ENCODE peak calls at places on chromosomes 13 and 19, in six cellular contexts. N is K562, R is uterus, Y is glutamatergic neuron, O is neural crest cell, I is HFFc6. J is an unnamed sample.

GRCh38 chr19:57088125-57088524 is 31.7 kb upstream of the USP29 start:
- DNase-seq in N (no peak), R (no peak), Y (no peak), O (no peak), I (no peak), J (no peak)

GRCh38 chr19:12580180-12580694 is 29.0 kb upstream of the ZNF564 start:
- DNase-seq in N (no peak), R (no peak), Y (no peak), O (no peak), I (peak), J (peak)

GRCh38 chr13:50911937-50912624 is 2.5 kb downstream of the RNASEH2B start:
- DNase-seq in N (peak), R (peak), Y (peak), O (peak), I (peak), J (peak)

GRCh38 chr13:97344250-97345175 is 89.5 kb upstream of the RAP2A start:
- DNase-seq in N (peak), R (peak), Y (peak), O (peak), I (peak), J (peak)

GRCh38 chr19:35959040-35959967 is 23.1 kb downstream of the LRFN3 start:
- DNase-seq in N (peak), R (peak), Y (peak), O (no peak), I (no peak), J (no peak)

GRCh38 chr13:29909975-29910674 is 59.7 kb upstream of the UBL3 start:
- DNase-seq in N (no peak), R (no peak), Y (no peak), O (no peak), I (peak), J (peak)

GRCh38 chr19:18430417-18431144 is 7.4 kb downstream of the ISYNA1 start:
- DNase-seq in N (no peak), R (no peak), Y (no peak), O (no peak), I (no peak), J (no peak)

GRCh38 chr13:19838726-19839342 is 24.6 kb downstream of the ZMYM5 start:
- DNase-seq in N (no peak), R (no peak), Y (no peak), O (no peak), I (no peak), J (peak)

GRCh38 chr19:39515551-39516191 is 732 bp downstream of the SELENOV start:
- DNase-seq in N (no peak), R (no peak), Y (no peak), O (no peak), I (no peak), J (no peak)

GRCh38 chr13:19329365-19329764 is 147.7 kb upstream of the TUBA3C start:
- DNase-seq in N (no peak), R (no peak), Y (no peak), O (no peak), I (no peak), J (no peak)

GRCh38 chr13:59111711-59112110 is 1052.0 kb downstream of the DIAPH3 start:
- DNase-seq in N (no peak), R (no peak), Y (peak), O (no peak), I (peak), J (no peak)

GRCh38 chr19:42246869-42247630 is 4.6 kb upstream of the GSK3A start:
- DNase-seq in N (peak), R (no peak), Y (no peak), O (no peak), I (no peak), J (no peak)

GRCh38 chr19:42246143-42246868 is 3.9 kb upstream of the GSK3A start:
- DNase-seq in N (peak), R (peak), Y (no peak), O (no peak), I (peak), J (peak)

GRCh38 chr19:42242512-42243409 is at the start of gene GSK3A:
- DNase-seq in N (peak), R (peak), Y (peak), O (peak), I (peak), J (peak)

GRCh38 chr19:42242071-42242511 is 311 bp downstream of the GSK3A start:
- DNase-seq in N (peak), R (no peak), Y (no peak), O (no peak), I (no peak), J (no peak)

DNA sequence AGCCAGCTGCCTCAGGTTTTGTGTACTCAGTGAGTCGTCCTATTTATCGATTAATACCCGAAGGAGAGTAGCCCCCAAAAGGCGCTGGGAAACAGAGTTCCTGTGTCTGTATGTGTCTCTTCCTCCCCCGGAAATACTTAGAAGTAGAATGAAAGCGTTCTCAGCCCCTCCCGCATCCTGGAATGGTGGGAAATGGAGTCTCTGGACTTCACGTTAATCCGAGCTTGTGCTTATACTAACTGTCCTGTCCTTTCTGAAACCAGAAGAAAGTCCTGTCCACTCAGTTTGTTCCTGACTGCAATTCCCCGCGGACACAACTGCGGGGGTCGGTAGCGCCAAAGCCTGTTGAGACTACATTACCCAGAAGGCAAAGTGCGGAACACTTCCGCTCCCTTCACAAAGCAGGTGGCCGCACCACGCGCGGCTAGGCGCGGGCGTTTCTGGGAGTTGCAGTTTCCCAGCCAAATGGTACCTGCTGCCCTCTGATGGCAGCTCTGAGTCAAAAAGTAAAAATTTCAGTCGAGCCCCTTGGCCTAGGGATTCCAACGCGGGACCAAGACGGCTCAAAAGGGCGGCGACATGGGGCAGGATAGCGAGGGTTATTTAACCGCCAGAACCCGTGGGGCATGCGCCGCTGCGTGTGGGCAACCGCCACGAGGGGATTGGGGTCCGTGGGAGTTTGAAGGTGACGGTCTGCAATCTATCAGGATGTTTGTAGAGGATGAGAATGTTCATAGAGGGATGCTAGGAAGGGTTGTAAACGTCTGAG is 2.2 kb upstream of the GSK3A start:
- DNase-seq in N (peak), R (peak), Y (peak), O (peak), I (peak), J (peak)
- TF ChIP-seq CTCF in N (peak), R (peak), Y (no peak), O (peak), I (peak), J (peak)

DNA sequence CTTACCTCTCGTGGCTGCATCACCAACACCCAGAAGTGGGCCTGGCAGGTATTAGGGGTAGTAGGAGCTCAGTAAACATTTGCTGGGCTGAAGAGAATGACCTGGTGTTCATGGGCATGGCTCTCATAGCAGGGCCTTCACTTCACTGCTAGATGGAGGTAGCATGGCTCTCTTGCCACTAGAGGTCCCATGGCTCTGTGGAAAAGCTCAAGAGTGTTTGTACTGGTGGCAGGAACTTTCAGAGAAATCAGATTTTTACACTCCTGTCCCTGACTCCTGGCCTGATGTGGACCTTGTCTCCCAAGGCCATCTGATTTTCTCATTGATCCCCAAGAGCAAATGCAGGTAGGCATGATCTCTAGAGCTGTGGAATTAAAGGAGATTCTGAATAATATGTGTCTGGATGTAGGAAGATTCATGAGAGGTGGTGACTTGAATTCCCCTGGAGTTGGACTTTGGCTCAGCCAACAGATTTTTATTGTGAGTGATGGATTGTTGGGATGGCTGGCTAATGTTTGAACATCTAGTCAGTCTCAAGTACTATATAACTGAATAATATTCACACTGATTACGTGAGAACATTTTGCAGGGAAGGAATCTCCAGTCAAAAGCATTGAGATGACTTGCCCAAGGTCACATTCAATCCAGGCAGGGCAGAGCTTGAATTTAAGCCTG is 5.8 kb downstream of the ZNF574 start:
- DNase-seq in N (peak), R (no peak), Y (no peak), O (no peak), I (peak), J (peak)
- TF ChIP-seq CTCF in N (peak), R (peak), Y (peak), O (peak), I (peak), J (peak)

DNA sequence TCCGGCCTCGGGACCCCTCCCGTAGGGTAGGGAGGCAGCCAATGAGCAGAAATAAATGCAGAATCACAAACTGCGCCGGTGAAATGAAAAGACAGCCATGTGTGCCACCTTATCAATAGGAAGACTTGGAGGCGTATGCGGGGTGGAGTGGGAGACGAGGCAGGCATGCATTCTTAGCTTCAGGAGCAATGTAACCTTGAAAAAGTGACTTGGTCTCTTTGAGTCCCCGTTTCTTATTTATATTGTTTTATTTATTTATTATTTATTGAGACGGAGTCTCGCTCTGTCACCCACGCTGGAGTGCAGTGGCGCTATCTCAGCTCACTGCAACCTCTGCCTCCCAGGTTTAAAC is 16.0 kb downstream of the SSC5D start:
- DNase-seq in N (no peak), R (no peak), Y (no peak), O (no peak), I (no peak), J (no peak)
- TF ChIP-seq CTCF in N (no peak), R (no peak), Y (peak), O (no peak), I (peak), J (no peak)

GRCh38 chr13:44117351-44117750 is 237.6 kb downstream of the LACC1 start:
- DNase-seq in N (no peak), R (no peak), Y (no peak), O (no peak), I (no peak), J (no peak)

GRCh38 chr13:44116562-44117315 is 237.0 kb downstream of the LACC1 start:
- DNase-seq in N (no peak), R (no peak), Y (no peak), O (no peak), I (no peak), J (no peak)

GRCh38 chr13:44125943-44126469 is 246.3 kb downstream of the LACC1 start:
- DNase-seq in N (no peak), R (no peak), Y (no peak), O (no peak), I (peak), J (no peak)

GRCh38 chr13:44120814-44121505 is 241.3 kb downstream of the LACC1 start:
- DNase-seq in N (no peak), R (no peak), Y (no peak), O (no peak), I (no peak), J (no peak)
- TF ChIP-seq CTCF in N (no peak), R (no peak), Y (no peak), O (no peak), I (no peak), J (no peak)

DNA sequence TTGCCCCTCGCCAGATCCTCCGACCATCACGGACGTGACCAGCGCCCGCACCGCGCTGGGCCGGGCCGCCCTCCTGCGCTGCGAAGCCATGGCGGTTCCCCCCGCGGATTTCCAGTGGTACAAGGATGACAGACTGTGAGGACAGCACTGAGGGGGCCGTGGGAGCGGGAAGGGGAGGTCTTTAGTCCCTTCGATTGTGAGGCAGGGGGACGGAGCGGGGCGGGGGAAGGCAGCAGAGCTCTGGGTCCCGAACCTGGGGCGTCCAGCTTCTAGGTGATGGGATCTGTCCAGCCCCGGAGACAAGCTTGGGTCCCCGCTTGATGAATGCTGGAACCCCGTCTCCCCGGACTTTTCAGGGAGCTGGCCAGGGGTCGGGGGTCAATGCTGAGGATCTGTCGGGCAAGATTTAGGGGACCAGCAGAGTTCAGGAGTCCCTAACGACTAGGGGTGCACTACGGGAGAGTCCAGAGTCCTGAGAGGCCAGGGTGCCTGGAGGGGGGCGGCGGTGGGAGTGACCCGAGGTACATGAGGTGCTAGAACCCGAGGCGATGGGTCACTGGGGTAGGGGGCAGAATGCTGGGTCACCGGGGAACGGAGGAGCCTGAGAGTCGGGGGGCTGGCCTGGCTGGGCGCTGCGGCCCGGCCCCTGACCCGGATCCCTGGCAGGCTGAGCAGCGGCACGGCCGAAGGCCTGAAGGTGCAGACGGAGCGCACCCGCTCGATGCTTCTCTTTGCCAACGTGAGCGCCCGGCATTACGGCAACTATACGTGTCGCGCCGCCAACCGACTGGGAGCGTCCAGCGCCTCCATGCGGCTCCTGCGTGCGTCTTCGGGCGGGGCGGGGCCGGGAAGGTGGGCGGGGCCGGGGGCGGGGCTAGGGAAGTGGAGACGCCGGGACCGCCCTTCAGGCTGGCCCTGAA is 14.6 kb downstream of the VSIG10L start:
- DNase-seq in N (peak), R (no peak), Y (peak), O (no peak), I (no peak), J (no peak)
- TF ChIP-seq CTCF in N (peak), R (no peak), Y (no peak), O (no peak), I (no peak), J (no peak)

GRCh38 chr19:7348587-7349230 is at the start of gene ARHGEF18:
- DNase-seq in N (no peak), R (no peak), Y (no peak), O (no peak), I (no peak), J (no peak)
- TF ChIP-seq CTCF in N (no peak), R (no peak), Y (no peak), O (no peak), I (no peak), J (no peak)